ENCODE peak calls at places on chromosomes 13 and 19, in four cellular contexts. One of them, this sample, is unnamed. For H3K36me3, the result is how much of the 10 kb centered on the place peaks cover.

GRCh38 chr19:2691951-2692350 is 10.5 kb downstream of the GNG7 start:
- DNase-seq in adrenal gland: no peak
- DNase-seq in cardiac muscle cell: no peak
- DNase-seq in psoas muscle: no peak
- DNase-seq in this sample: no peak

GRCh38 chr13:69279213-69279612 is 828.4 kb upstream of the ATXN8OS start:
- DNase-seq in psoas muscle: no peak
- DNase-seq in cardiac muscle cell: no peak
- DNase-seq in adrenal gland: no peak
- DNase-seq in this sample: no peak

GRCh38 chr13:40452038-40452666 is 214.3 kb downstream of the FOXO1 start:
- DNase-seq in cardiac muscle cell: no peak
- DNase-seq in psoas muscle: no peak
- DNase-seq in adrenal gland: peak
- DNase-seq in this sample: no peak

GRCh38 chr13:41543664-41544300 is 86.4 kb downstream of the RGCC start:
- DNase-seq in psoas muscle: no peak
- DNase-seq in adrenal gland: no peak
- DNase-seq in cardiac muscle cell: no peak
- DNase-seq in this sample: no peak

GRCh38 chr19:591099-591958 is 1.6 kb downstream of the HCN2 start:
- DNase-seq in adrenal gland: no peak
- DNase-seq in psoas muscle: no peak
- DNase-seq in cardiac muscle cell: peak
- DNase-seq in this sample: no peak

GRCh38 chr19:13056052-13056660 is 46.5 kb downstream of the LYL1 start:
- DNase-seq in cardiac muscle cell: peak
- DNase-seq in psoas muscle: no peak
- DNase-seq in adrenal gland: no peak
- DNase-seq in this sample: no peak

GRCh38 chr13:68125087-68125480 is 894.9 kb upstream of the PCDH9 start:
- DNase-seq in cardiac muscle cell: no peak
- DNase-seq in adrenal gland: no peak
- DNase-seq in psoas muscle: no peak
- DNase-seq in this sample: no peak

GRCh38 chr19:55545913-55546495 is 661 bp upstream of the SBK3 start:
- DNase-seq in psoas muscle: peak
- DNase-seq in adrenal gland: no peak
- DNase-seq in cardiac muscle cell: no peak
- DNase-seq in this sample: no peak

GRCh38 chr13:41075034-41075433 is 13.7 kb downstream of the WBP4 start:
- DNase-seq in cardiac muscle cell: peak
- DNase-seq in psoas muscle: peak
- DNase-seq in adrenal gland: peak
- DNase-seq in this sample: no peak

GRCh38 chr13:73733691-73734090 is 400.5 kb downstream of the KLF12 start:
- DNase-seq in cardiac muscle cell: no peak
- DNase-seq in adrenal gland: no peak
- DNase-seq in psoas muscle: no peak
- DNase-seq in this sample: no peak

GRCh38 chr13:49569993-49570689 is 15.2 kb downstream of the RCBTB1 start:
- DNase-seq in psoas muscle: no peak
- DNase-seq in adrenal gland: no peak
- DNase-seq in cardiac muscle cell: no peak
- DNase-seq in this sample: no peak

GRCh38 chr13:40596484-40596883 is 70.0 kb downstream of the FOXO1 start:
- DNase-seq in cardiac muscle cell: no peak
- DNase-seq in psoas muscle: no peak
- DNase-seq in adrenal gland: peak
- DNase-seq in this sample: no peak

GRCh38 chr19:56137405-56137804 is 3.7 kb upstream of the ZNF444 start:
- DNase-seq in adrenal gland: peak
- DNase-seq in psoas muscle: no peak
- DNase-seq in cardiac muscle cell: no peak
- DNase-seq in this sample: no peak

GRCh38 chr13:107534548-107534947 is 680.8 kb downstream of the LIG4 start:
- DNase-seq in adrenal gland: no peak
- DNase-seq in cardiac muscle cell: no peak
- DNase-seq in psoas muscle: no peak
- DNase-seq in this sample: no peak

GRCh38 chr13:113507564-113508210 is 17.2 kb upstream of the DCUN1D2 start:
- DNase-seq in cardiac muscle cell: no peak
- DNase-seq in adrenal gland: no peak
- DNase-seq in psoas muscle: no peak
- DNase-seq in this sample: no peak

GRCh38 chr19:20661150-20661819 is at the start of gene ZNF626:
- DNase-seq in psoas muscle: peak
- DNase-seq in adrenal gland: peak
- DNase-seq in cardiac muscle cell: peak
- DNase-seq in this sample: peak

GRCh38 chr19:16383584-16384161 is 59.0 kb downstream of the KLF2 start:
- DNase-seq in adrenal gland: no peak
- DNase-seq in psoas muscle: peak
- DNase-seq in cardiac muscle cell: no peak
- DNase-seq in this sample: no peak

GRCh38 chr13:44873486-44873885 is 115.8 kb downstream of the NUFIP1 start:
- DNase-seq in cardiac muscle cell: peak
- DNase-seq in psoas muscle: no peak
- DNase-seq in adrenal gland: no peak
- DNase-seq in this sample: no peak

GRCh38 chr19:33953023-33953422 is 156.4 kb downstream of the KCTD15 start:
- DNase-seq in cardiac muscle cell: no peak
- DNase-seq in adrenal gland: no peak
- DNase-seq in psoas muscle: no peak
- DNase-seq in this sample: no peak

GRCh38 chr13:49400755-49401659 is 42.9 kb downstream of the CAB39L start:
- DNase-seq in cardiac muscle cell: peak
- DNase-seq in adrenal gland: peak
- DNase-seq in psoas muscle: no peak
- DNase-seq in this sample: no peak

GRCh38 chr19:41887711-41888382 is 4.9 kb downstream of the ARHGEF1 start:
- DNase-seq in psoas muscle: no peak
- DNase-seq in adrenal gland: no peak
- DNase-seq in cardiac muscle cell: peak
- DNase-seq in this sample: no peak

GRCh38 chr19:55642153-55643002 is 1.1 kb upstream of the ZNF581 start:
- DNase-seq in adrenal gland: peak
- DNase-seq in cardiac muscle cell: peak
- DNase-seq in psoas muscle: no peak
- DNase-seq in this sample: no peak

GRCh38 chr19:7554565-7554964 is 19.0 kb downstream of the PNPLA6 start:
- DNase-seq in psoas muscle: no peak
- DNase-seq in adrenal gland: no peak
- DNase-seq in cardiac muscle cell: no peak
- DNase-seq in this sample: no peak

GRCh38 chr13:90902255-90902654 is 445.2 kb upstream of the MIR17HG start:
- DNase-seq in psoas muscle: no peak
- DNase-seq in cardiac muscle cell: no peak
- DNase-seq in adrenal gland: no peak
- DNase-seq in this sample: no peak

GRCh38 chr13:48505597-48506091 is 27.2 kb downstream of the RCBTB2 start:
- DNase-seq in adrenal gland: peak
- DNase-seq in cardiac muscle cell: no peak
- DNase-seq in psoas muscle: no peak
- DNase-seq in this sample: no peak

GRCh38 chr19:708154-709141 is at the start of gene PALM:
- DNase-seq in cardiac muscle cell: peak
- DNase-seq in adrenal gland: no peak
- DNase-seq in psoas muscle: no peak
- DNase-seq in this sample: peak

GRCh38 chr13:31038834-31039552 is 106.5 kb downstream of the TEX26 start:
- DNase-seq in cardiac muscle cell: peak
- DNase-seq in psoas muscle: no peak
- DNase-seq in adrenal gland: no peak
- DNase-seq in this sample: no peak

GRCh38 chr13:100887729-100888151 is 213.1 kb upstream of the TMTC4 start:
- DNase-seq in cardiac muscle cell: peak
- DNase-seq in psoas muscle: no peak
- DNase-seq in adrenal gland: peak
- DNase-seq in this sample: no peak

GRCh38 chr13:70388935-70389334 is 280.7 kb upstream of the KLHL1 start:
- DNase-seq in psoas muscle: no peak
- DNase-seq in cardiac muscle cell: no peak
- DNase-seq in adrenal gland: no peak
- DNase-seq in this sample: no peak

GRCh38 chr13:41756198-41756885 is 204.6 kb downstream of the VWA8 start:
- DNase-seq in adrenal gland: no peak
- DNase-seq in cardiac muscle cell: no peak
- DNase-seq in psoas muscle: no peak
- DNase-seq in this sample: no peak

GRCh38 chr19:10230155-10230903 is 802 bp downstream of the S1PR2 start:
- DNase-seq in adrenal gland: peak
- DNase-seq in cardiac muscle cell: peak
- DNase-seq in psoas muscle: peak
- DNase-seq in this sample: peak

GRCh38 chr19:6221220-6221877 is 58.4 kb downstream of the MLLT1 start:
- DNase-seq in cardiac muscle cell: no peak
- DNase-seq in psoas muscle: peak
- DNase-seq in adrenal gland: no peak
- DNase-seq in this sample: no peak

GRCh38 chr19:2578391-2578826 is 102.5 kb downstream of the GADD45B start:
- DNase-seq in cardiac muscle cell: peak
- DNase-seq in adrenal gland: peak
- DNase-seq in psoas muscle: peak
- DNase-seq in this sample: no peak

GRCh38 chr13:40477623-40478608 is 188.5 kb downstream of the FOXO1 start:
- DNase-seq in psoas muscle: peak
- DNase-seq in adrenal gland: peak
- DNase-seq in cardiac muscle cell: peak
- DNase-seq in this sample: no peak

GRCh38 chr13:80082396-80083096 is 258.4 kb downstream of the SPRY2 start:
- DNase-seq in psoas muscle: no peak
- DNase-seq in cardiac muscle cell: peak
- DNase-seq in adrenal gland: no peak
- DNase-seq in this sample: no peak

GRCh38 chr19:7515471-7516226 is at the start of gene ZNF358:
- DNase-seq in cardiac muscle cell: peak
- DNase-seq in adrenal gland: peak
- DNase-seq in psoas muscle: peak
- DNase-seq in this sample: peak

GRCh38 chr19:31249217-31249616 is 100.0 kb downstream of the TSHZ3 start:
- DNase-seq in psoas muscle: no peak
- DNase-seq in cardiac muscle cell: no peak
- DNase-seq in adrenal gland: peak
- DNase-seq in this sample: no peak
- TF ChIP-seq CTCF in psoas muscle: no peak
- TF ChIP-seq CTCF in cardiac muscle cell: no peak
- TF ChIP-seq CTCF in adrenal gland: no peak
- TF ChIP-seq CTCF in this sample: peak

GRCh38 chr19:5143471-5144411 is 174.8 kb downstream of the KDM4B start:
- DNase-seq in psoas muscle: peak
- DNase-seq in cardiac muscle cell: no peak
- DNase-seq in adrenal gland: no peak
- DNase-seq in this sample: no peak
- H3K36me3 ChIP-seq in psoas muscle: half or more
- H3K36me3 ChIP-seq in cardiac muscle cell: under half
- H3K36me3 ChIP-seq in adrenal gland: under half
- H3K36me3 ChIP-seq in this sample: half or more

DNA sequence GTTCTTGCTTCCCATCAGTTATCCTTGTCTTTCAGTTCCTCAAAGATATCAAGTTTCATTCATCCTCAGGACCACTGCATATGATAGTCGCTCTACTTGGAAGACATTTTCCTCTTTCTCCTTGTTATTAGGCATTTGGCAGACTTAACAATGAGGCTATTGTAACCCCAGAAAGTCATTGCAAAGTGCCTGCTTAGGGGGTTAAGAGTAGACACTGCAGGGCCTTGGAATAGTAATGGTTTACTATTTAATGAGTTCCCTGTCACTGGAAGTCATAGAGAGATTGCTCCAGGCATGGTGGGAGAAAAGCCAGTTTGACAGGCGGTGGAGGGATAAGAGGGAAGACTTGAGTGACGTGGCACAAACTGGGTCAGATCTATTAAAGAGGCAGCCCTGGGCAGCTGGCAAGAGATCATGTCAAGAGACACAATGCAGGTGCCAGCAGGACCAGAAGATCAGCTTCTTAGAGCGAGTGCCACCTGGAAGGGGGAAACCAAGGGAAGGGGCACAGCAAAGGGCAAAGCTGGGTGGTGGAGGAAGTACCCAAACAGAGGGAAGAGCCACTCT is 16.8 kb upstream of the CPB2 start:
- DNase-seq in psoas muscle: no peak
- DNase-seq in adrenal gland: no peak
- DNase-seq in cardiac muscle cell: no peak
- DNase-seq in this sample: no peak
- H3K27ac ChIP-seq in psoas muscle: no peak
- H3K27ac ChIP-seq in adrenal gland: no peak
- H3K27ac ChIP-seq in cardiac muscle cell: no peak
- H3K27ac ChIP-seq in this sample: no peak

GRCh38 chr19:39207293-39207836 is 3.3 kb upstream of the SYCN start:
- DNase-seq in adrenal gland: no peak
- DNase-seq in psoas muscle: no peak
- DNase-seq in cardiac muscle cell: no peak
- DNase-seq in this sample: no peak

GRCh38 chr19:39208175-39208795 is 4.2 kb upstream of the SYCN start:
- DNase-seq in psoas muscle: no peak
- DNase-seq in cardiac muscle cell: no peak
- DNase-seq in adrenal gland: no peak
- DNase-seq in this sample: no peak

GRCh38 chr19:39212377-39212742 is 8.3 kb upstream of the SYCN start:
- DNase-seq in adrenal gland: peak
- DNase-seq in psoas muscle: no peak
- DNase-seq in cardiac muscle cell: peak
- DNase-seq in this sample: peak

GRCh38 chr19:39209196-39209595 is 5.1 kb upstream of the SYCN start:
- DNase-seq in psoas muscle: no peak
- DNase-seq in cardiac muscle cell: no peak
- DNase-seq in adrenal gland: no peak
- DNase-seq in this sample: no peak

DNA sequence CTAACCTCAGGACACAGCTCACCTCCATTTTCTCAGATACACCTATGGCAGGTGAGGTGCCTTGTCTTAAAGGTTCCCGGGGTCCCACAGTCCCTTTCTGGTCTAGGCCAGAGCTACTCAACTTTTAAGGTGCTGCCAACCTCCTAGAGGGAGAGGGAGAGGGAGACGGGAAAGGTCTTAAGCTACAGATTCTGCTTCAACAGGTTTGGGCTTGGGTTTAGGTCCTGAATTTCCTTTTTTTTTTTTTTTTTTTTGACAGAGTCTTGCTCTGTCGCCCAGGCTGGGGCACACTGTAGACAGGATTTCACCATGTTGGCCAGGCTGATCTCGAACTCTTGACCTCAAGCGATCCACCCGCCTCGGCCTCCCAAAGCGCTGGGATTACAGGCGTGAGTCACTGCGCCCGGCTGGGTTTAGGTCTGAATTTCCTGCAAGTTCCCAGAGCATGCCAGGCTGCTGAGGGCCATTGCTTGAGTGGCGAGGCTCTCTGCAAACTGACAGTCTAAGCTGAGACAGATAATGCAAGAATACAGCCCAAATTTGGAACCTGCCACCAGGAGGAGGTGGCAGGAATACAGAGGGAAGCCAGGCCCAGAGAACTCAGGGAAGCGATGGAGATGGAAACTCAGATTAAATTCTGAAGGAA is 7.8 kb upstream of the SYCN start:
- DNase-seq in psoas muscle: no peak
- DNase-seq in adrenal gland: no peak
- DNase-seq in cardiac muscle cell: peak
- DNase-seq in this sample: peak
- TF ChIP-seq CTCF in psoas muscle: no peak
- TF ChIP-seq CTCF in adrenal gland: no peak
- TF ChIP-seq CTCF in cardiac muscle cell: no peak
- TF ChIP-seq CTCF in this sample: no peak

GRCh38 chr19:14562660-14563589 is 8.9 kb downstream of the NDUFB7 start:
- DNase-seq in psoas muscle: peak
- DNase-seq in adrenal gland: no peak
- DNase-seq in cardiac muscle cell: no peak
- DNase-seq in this sample: no peak
- H3K36me3 ChIP-seq in psoas muscle: under half
- H3K36me3 ChIP-seq in adrenal gland: under half
- H3K36me3 ChIP-seq in cardiac muscle cell: under half
- H3K36me3 ChIP-seq in this sample: under half